ENCODE peak calls at places on chromosomes 16 and 17, in four cellular contexts. One of them, this sample, is unnamed.

GRCh38 chr16:84740596-84741071 is 40.8 kb downstream of the USP10 start:
- DNase-seq in nephron progenitor cell: no peak
- DNase-seq in amygdala: no peak
- DNase-seq in stimulated activated CD8-positive, alpha-beta memory T cell treated with anti-CD3 and anti-CD28 coated beads, Interleukin-7, amount 100 ng/mL, for 1 hour: no peak
- DNase-seq in this sample: no peak

GRCh38 chr17:37574427-37574826 is 34.8 kb downstream of the SYNRG start:
- DNase-seq in nephron progenitor cell: no peak
- DNase-seq in amygdala: no peak
- DNase-seq in stimulated activated CD8-positive, alpha-beta memory T cell treated with anti-CD3 and anti-CD28 coated beads, Interleukin-7, amount 100 ng/mL, for 1 hour: no peak
- DNase-seq in this sample: no peak

GRCh38 chr16:79168321-79168720 is 432.2 kb downstream of the MAF start:
- DNase-seq in nephron progenitor cell: no peak
- DNase-seq in amygdala: no peak
- DNase-seq in stimulated activated CD8-positive, alpha-beta memory T cell treated with anti-CD3 and anti-CD28 coated beads, Interleukin-7, amount 100 ng/mL, for 1 hour: no peak
- DNase-seq in this sample: no peak

GRCh38 chr17:40564883-40565744 is at the start of gene CCR7:
- DNase-seq in nephron progenitor cell: no peak
- DNase-seq in amygdala: no peak
- DNase-seq in stimulated activated CD8-positive, alpha-beta memory T cell treated with anti-CD3 and anti-CD28 coated beads, Interleukin-7, amount 100 ng/mL, for 1 hour: peak; percentile 73
- DNase-seq in this sample: no peak

GRCh38 chr17:35245196-35245486 is 2.3 kb downstream of the SLFN5 start:
- DNase-seq in nephron progenitor cell: no peak
- DNase-seq in amygdala: no peak
- DNase-seq in stimulated activated CD8-positive, alpha-beta memory T cell treated with anti-CD3 and anti-CD28 coated beads, Interleukin-7, amount 100 ng/mL, for 1 hour: no peak
- DNase-seq in this sample: no peak

GRCh38 chr16:72455743-72456659 is 284.0 kb upstream of the PMFBP1 start:
- DNase-seq in nephron progenitor cell: no peak
- DNase-seq in amygdala: no peak
- DNase-seq in stimulated activated CD8-positive, alpha-beta memory T cell treated with anti-CD3 and anti-CD28 coated beads, Interleukin-7, amount 100 ng/mL, for 1 hour: no peak
- DNase-seq in this sample: no peak

GRCh38 chr16:1786242-1787055 is 3.7 kb downstream of the NUBP2 start:
- DNase-seq in nephron progenitor cell: peak; percentile 3
- DNase-seq in amygdala: no peak
- DNase-seq in stimulated activated CD8-positive, alpha-beta memory T cell treated with anti-CD3 and anti-CD28 coated beads, Interleukin-7, amount 100 ng/mL, for 1 hour: no peak
- DNase-seq in this sample: no peak

GRCh38 chr17:68326681-68327080 is 35.4 kb downstream of the ARSG start:
- DNase-seq in nephron progenitor cell: no peak
- DNase-seq in amygdala: no peak
- DNase-seq in stimulated activated CD8-positive, alpha-beta memory T cell treated with anti-CD3 and anti-CD28 coated beads, Interleukin-7, amount 100 ng/mL, for 1 hour: no peak
- DNase-seq in this sample: no peak

GRCh38 chr16:12123462-12123861 is 146.9 kb downstream of the SNX29 start:
- DNase-seq in nephron progenitor cell: no peak
- DNase-seq in amygdala: no peak
- DNase-seq in stimulated activated CD8-positive, alpha-beta memory T cell treated with anti-CD3 and anti-CD28 coated beads, Interleukin-7, amount 100 ng/mL, for 1 hour: no peak
- DNase-seq in this sample: no peak

GRCh38 chr17:60630352-60630751 is 30.4 kb downstream of the PPM1D start:
- DNase-seq in nephron progenitor cell: no peak
- DNase-seq in amygdala: no peak
- DNase-seq in stimulated activated CD8-positive, alpha-beta memory T cell treated with anti-CD3 and anti-CD28 coated beads, Interleukin-7, amount 100 ng/mL, for 1 hour: no peak
- DNase-seq in this sample: peak; percentile 35

GRCh38 chr17:2103456-2103855 is 48.6 kb downstream of the HIC1 start:
- DNase-seq in nephron progenitor cell: no peak
- DNase-seq in amygdala: no peak
- DNase-seq in stimulated activated CD8-positive, alpha-beta memory T cell treated with anti-CD3 and anti-CD28 coated beads, Interleukin-7, amount 100 ng/mL, for 1 hour: no peak
- DNase-seq in this sample: no peak

GRCh38 chr16:85652431-85653221 is 36.1 kb downstream of the GINS2 start:
- DNase-seq in nephron progenitor cell: peak; percentile 73
- DNase-seq in amygdala: peak; percentile 68
- DNase-seq in stimulated activated CD8-positive, alpha-beta memory T cell treated with anti-CD3 and anti-CD28 coated beads, Interleukin-7, amount 100 ng/mL, for 1 hour: no peak
- DNase-seq in this sample: peak; percentile 89

GRCh38 chr16:47586121-47586520 is 125.0 kb downstream of the PHKB start:
- DNase-seq in nephron progenitor cell: no peak
- DNase-seq in amygdala: no peak
- DNase-seq in stimulated activated CD8-positive, alpha-beta memory T cell treated with anti-CD3 and anti-CD28 coated beads, Interleukin-7, amount 100 ng/mL, for 1 hour: no peak
- DNase-seq in this sample: no peak

GRCh38 chr17:72884066-72884465 is 208.4 kb downstream of the SLC39A11 start:
- DNase-seq in nephron progenitor cell: no peak
- DNase-seq in amygdala: peak; percentile 77
- DNase-seq in stimulated activated CD8-positive, alpha-beta memory T cell treated with anti-CD3 and anti-CD28 coated beads, Interleukin-7, amount 100 ng/mL, for 1 hour: no peak
- DNase-seq in this sample: no peak

GRCh38 chr17:30363715-30364202 is 15.0 kb upstream of the CPD start:
- DNase-seq in nephron progenitor cell: no peak
- DNase-seq in amygdala: no peak
- DNase-seq in stimulated activated CD8-positive, alpha-beta memory T cell treated with anti-CD3 and anti-CD28 coated beads, Interleukin-7, amount 100 ng/mL, for 1 hour: peak; percentile 67
- DNase-seq in this sample: no peak

GRCh38 chr16:57503366-57503765 is 17.1 kb upstream of the DOK4 start:
- DNase-seq in nephron progenitor cell: peak; percentile 40
- DNase-seq in amygdala: no peak
- DNase-seq in stimulated activated CD8-positive, alpha-beta memory T cell treated with anti-CD3 and anti-CD28 coated beads, Interleukin-7, amount 100 ng/mL, for 1 hour: no peak
- DNase-seq in this sample: peak; percentile 88

GRCh38 chr17:7651097-7651958 is 602 bp downstream of the ATP1B2 start:
- DNase-seq in nephron progenitor cell: peak; percentile 57
- DNase-seq in amygdala: peak; percentile 22
- DNase-seq in stimulated activated CD8-positive, alpha-beta memory T cell treated with anti-CD3 and anti-CD28 coated beads, Interleukin-7, amount 100 ng/mL, for 1 hour: no peak
- DNase-seq in this sample: no peak

GRCh38 chr17:78435330-78436005 is 57.0 kb downstream of the PGS1 start:
- DNase-seq in nephron progenitor cell: no peak
- DNase-seq in amygdala: no peak
- DNase-seq in stimulated activated CD8-positive, alpha-beta memory T cell treated with anti-CD3 and anti-CD28 coated beads, Interleukin-7, amount 100 ng/mL, for 1 hour: no peak
- DNase-seq in this sample: no peak

GRCh38 chr16:4746991-4747574 is 12.7 kb downstream of the DNAAF8 start:
- DNase-seq in nephron progenitor cell: no peak
- DNase-seq in amygdala: peak; percentile 11
- DNase-seq in stimulated activated CD8-positive, alpha-beta memory T cell treated with anti-CD3 and anti-CD28 coated beads, Interleukin-7, amount 100 ng/mL, for 1 hour: no peak
- DNase-seq in this sample: peak; percentile 46

GRCh38 chr17:81902023-81902652 is at the start of gene NPB:
- DNase-seq in nephron progenitor cell: peak; percentile 65
- DNase-seq in amygdala: no peak
- DNase-seq in stimulated activated CD8-positive, alpha-beta memory T cell treated with anti-CD3 and anti-CD28 coated beads, Interleukin-7, amount 100 ng/mL, for 1 hour: no peak
- DNase-seq in this sample: peak; percentile 62

GRCh38 chr17:64785050-64785449 is 122.9 kb upstream of the SMURF2 start:
- DNase-seq in nephron progenitor cell: no peak
- DNase-seq in amygdala: no peak
- DNase-seq in stimulated activated CD8-positive, alpha-beta memory T cell treated with anti-CD3 and anti-CD28 coated beads, Interleukin-7, amount 100 ng/mL, for 1 hour: no peak
- DNase-seq in this sample: no peak

GRCh38 chr16:77238593-77238992 is 39.4 kb downstream of the SYCE1L start:
- DNase-seq in nephron progenitor cell: no peak
- DNase-seq in amygdala: no peak
- DNase-seq in stimulated activated CD8-positive, alpha-beta memory T cell treated with anti-CD3 and anti-CD28 coated beads, Interleukin-7, amount 100 ng/mL, for 1 hour: no peak
- DNase-seq in this sample: no peak

GRCh38 chr16:86514656-86515376 is 4.5 kb downstream of the FOXF1 start:
- DNase-seq in nephron progenitor cell: no peak
- DNase-seq in amygdala: no peak
- DNase-seq in stimulated activated CD8-positive, alpha-beta memory T cell treated with anti-CD3 and anti-CD28 coated beads, Interleukin-7, amount 100 ng/mL, for 1 hour: no peak
- DNase-seq in this sample: no peak

GRCh38 chr17:81987161-81987770 is 9.8 kb downstream of the ASPSCR1 start:
- DNase-seq in nephron progenitor cell: no peak
- DNase-seq in amygdala: no peak
- DNase-seq in stimulated activated CD8-positive, alpha-beta memory T cell treated with anti-CD3 and anti-CD28 coated beads, Interleukin-7, amount 100 ng/mL, for 1 hour: no peak
- DNase-seq in this sample: no peak

GRCh38 chr17:80621335-80622169 is 76.9 kb downstream of the RPTOR start:
- DNase-seq in nephron progenitor cell: no peak
- DNase-seq in amygdala: no peak
- DNase-seq in stimulated activated CD8-positive, alpha-beta memory T cell treated with anti-CD3 and anti-CD28 coated beads, Interleukin-7, amount 100 ng/mL, for 1 hour: no peak
- DNase-seq in this sample: no peak

GRCh38 chr17:70654706-70655105 is 485.4 kb downstream of the KCNJ2 start:
- DNase-seq in nephron progenitor cell: no peak
- DNase-seq in amygdala: no peak
- DNase-seq in stimulated activated CD8-positive, alpha-beta memory T cell treated with anti-CD3 and anti-CD28 coated beads, Interleukin-7, amount 100 ng/mL, for 1 hour: no peak
- DNase-seq in this sample: no peak

GRCh38 chr16:88357306-88358032 is 25.3 kb upstream of the ZNF469 start:
- DNase-seq in nephron progenitor cell: no peak
- DNase-seq in amygdala: no peak
- DNase-seq in stimulated activated CD8-positive, alpha-beta memory T cell treated with anti-CD3 and anti-CD28 coated beads, Interleukin-7, amount 100 ng/mL, for 1 hour: no peak
- DNase-seq in this sample: no peak

GRCh38 chr17:80758793-80759673 is 214.4 kb downstream of the RPTOR start:
- DNase-seq in nephron progenitor cell: no peak
- DNase-seq in amygdala: no peak
- DNase-seq in stimulated activated CD8-positive, alpha-beta memory T cell treated with anti-CD3 and anti-CD28 coated beads, Interleukin-7, amount 100 ng/mL, for 1 hour: no peak
- DNase-seq in this sample: no peak

GRCh38 chr16:11535494-11535893 is 51.2 kb downstream of the LITAF start:
- DNase-seq in nephron progenitor cell: no peak
- DNase-seq in amygdala: no peak
- DNase-seq in stimulated activated CD8-positive, alpha-beta memory T cell treated with anti-CD3 and anti-CD28 coated beads, Interleukin-7, amount 100 ng/mL, for 1 hour: no peak
- DNase-seq in this sample: no peak

GRCh38 chr17:62819511-62820221 is 11.6 kb upstream of the MARCHF10 start:
- DNase-seq in nephron progenitor cell: peak; percentile 42
- DNase-seq in amygdala: no peak
- DNase-seq in stimulated activated CD8-positive, alpha-beta memory T cell treated with anti-CD3 and anti-CD28 coated beads, Interleukin-7, amount 100 ng/mL, for 1 hour: no peak
- DNase-seq in this sample: peak; percentile 93

GRCh38 chr16:19389246-19389645 is 28.4 kb upstream of the TMC5 start:
- DNase-seq in nephron progenitor cell: peak; percentile 57
- DNase-seq in amygdala: no peak
- DNase-seq in stimulated activated CD8-positive, alpha-beta memory T cell treated with anti-CD3 and anti-CD28 coated beads, Interleukin-7, amount 100 ng/mL, for 1 hour: no peak
- DNase-seq in this sample: peak; percentile 67

GRCh38 chr16:80158766-80159165 is 382.0 kb upstream of the DYNLRB2 start:
- DNase-seq in nephron progenitor cell: no peak
- DNase-seq in amygdala: no peak
- DNase-seq in stimulated activated CD8-positive, alpha-beta memory T cell treated with anti-CD3 and anti-CD28 coated beads, Interleukin-7, amount 100 ng/mL, for 1 hour: no peak
- DNase-seq in this sample: no peak

GRCh38 chr17:18992454-18993130 is 12.0 kb downstream of the FAM83G start:
- DNase-seq in nephron progenitor cell: no peak
- DNase-seq in amygdala: no peak
- DNase-seq in stimulated activated CD8-positive, alpha-beta memory T cell treated with anti-CD3 and anti-CD28 coated beads, Interleukin-7, amount 100 ng/mL, for 1 hour: no peak
- DNase-seq in this sample: no peak